ENCODE peak calls at places on chromosomes 13 and 19, in four cellular contexts. J, C, N and R are unnamed samples.

GRCh38 chr19:48963371-48964204 is 1.5 kb upstream of the FTL start:
- DNase-seq in C (peak; percentile 92), J (no peak), N (no peak), R (peak; percentile 87)

GRCh38 chr13:31543190-31543589 is 196.1 kb upstream of the RXFP2 start:
- DNase-seq in C (no peak), J (no peak), N (no peak), R (no peak)

GRCh38 chr19:18999896-19000620 is 33.3 kb downstream of the SUGP2 start:
- DNase-seq in C (no peak), J (no peak), N (no peak), R (no peak)

GRCh38 chr19:829129-829758 is 1.6 kb downstream of the AZU1 start:
- DNase-seq in C (no peak), J (no peak), N (no peak), R (no peak)

GRCh38 chr13:87884874-87885273 is 213.7 kb downstream of the SLITRK5 start:
- DNase-seq in J (no peak), N (no peak), C (no peak), R (no peak)

GRCh38 chr13:80502359-80502758 is 161.4 kb upstream of the SPRY2 start:
- DNase-seq in C (no peak), J (no peak), N (no peak), R (no peak)

GRCh38 chr13:79802389-79803140 is 321.6 kb downstream of the NDFIP2 start:
- DNase-seq in N (no peak), C (no peak), J (no peak), R (no peak)

GRCh38 chr19:39969681-39970423 is 1.1 kb upstream of the PSMC4 start:
- DNase-seq in J (no peak), N (no peak), C (no peak), R (no peak)

GRCh38 chr13:54368387-54368786 is 1339.8 kb downstream of the OLFM4 start:
- DNase-seq in C (no peak), J (no peak), N (no peak), R (no peak)

GRCh38 chr13:80877209-80877943 is 536.5 kb upstream of the SPRY2 start:
- DNase-seq in J (no peak), C (no peak), N (no peak), R (no peak)

GRCh38 chr19:16814526-16815100 is 14.6 kb upstream of the SIN3B start:
- DNase-seq in N (no peak), C (no peak), J (no peak), R (no peak)

GRCh38 chr13:114112231-114112825 is 20.1 kb downstream of the RASA3 start:
- DNase-seq in N (no peak), C (no peak), J (no peak), R (no peak)

GRCh38 chr19:6740589-6741348 is 1.3 kb downstream of the TRIP10 start:
- DNase-seq in N (no peak), C (no peak), J (no peak), R (peak; percentile 71)

GRCh38 chr13:66114127-66114526 is 1116.0 kb downstream of the PCDH9 start:
- DNase-seq in N (no peak), J (no peak), C (no peak), R (no peak)

GRCh38 chr13:20378721-20379120 is 146.6 kb upstream of the GJB6 start:
- DNase-seq in N (no peak), J (no peak), C (no peak), R (no peak)

GRCh38 chr13:29543230-29544215 is 52.0 kb downstream of the SLC7A1 start:
- DNase-seq in C (no peak), N (no peak), J (no peak), R (no peak)

GRCh38 chr13:112774829-112775565 is 85.2 kb downstream of the ATP11A start:
- DNase-seq in C (no peak), N (no peak), J (no peak), R (no peak)

GRCh38 chr19:17797397-17798201 is 2.7 kb downstream of the B3GNT3 start:
- DNase-seq in N (no peak), C (peak; percentile 78), J (no peak), R (peak; percentile 84)

GRCh38 chr13:34025746-34026145 is 207.8 kb downstream of the RFC3 start:
- DNase-seq in C (no peak), N (no peak), J (no peak), R (peak; percentile 41)

GRCh38 chr13:102131246-102131645 is 270.6 kb downstream of the FGF14 start:
- DNase-seq in N (no peak), J (no peak), C (no peak), R (no peak)